ENCODE peak calls at places on chromosomes 16 and 17, in five cellular contexts. One of them, this sample, is unnamed.

GRCh38 chr16:89110641-89111040 is 17.0 kb downstream of the ACSF3 start:
- DNase-seq in SW480: no peak
- DNase-seq in NCI-H1436: no peak
- DNase-seq in mucosa of gallbladder: no peak
- DNase-seq in skeletal muscle cell: no peak
- DNase-seq in this sample: no peak

GRCh38 chr17:82888583-82889495 is 49.0 kb upstream of the ZNF750 start:
- DNase-seq in SW480: no peak
- DNase-seq in NCI-H1436: no peak
- DNase-seq in mucosa of gallbladder: peak; percentile 60
- DNase-seq in skeletal muscle cell: no peak
- DNase-seq in this sample: peak; percentile 69

GRCh38 chr16:85626191-85626951 is 13.2 kb downstream of the GSE1 start:
- DNase-seq in SW480: no peak
- DNase-seq in NCI-H1436: no peak
- DNase-seq in mucosa of gallbladder: no peak
- DNase-seq in skeletal muscle cell: no peak
- DNase-seq in this sample: no peak

GRCh38 chr16:31297496-31297895 is 37.7 kb downstream of the ITGAM start:
- DNase-seq in SW480: no peak
- DNase-seq in NCI-H1436: no peak
- DNase-seq in mucosa of gallbladder: no peak
- DNase-seq in skeletal muscle cell: no peak
- DNase-seq in this sample: no peak

GRCh38 chr17:78896091-78896833 is 6.7 kb downstream of the CEP295NL start:
- DNase-seq in SW480: no peak
- DNase-seq in NCI-H1436: no peak
- DNase-seq in mucosa of gallbladder: no peak
- DNase-seq in skeletal muscle cell: no peak
- DNase-seq in this sample: no peak

GRCh38 chr16:50244504-50245416 is 21.6 kb upstream of the ADCY7 start:
- DNase-seq in SW480: no peak
- DNase-seq in NCI-H1436: no peak
- DNase-seq in mucosa of gallbladder: no peak
- DNase-seq in skeletal muscle cell: no peak
- DNase-seq in this sample: no peak

GRCh38 chr16:83004868-83005652 is 378.3 kb downstream of the CDH13 start:
- DNase-seq in SW480: no peak
- DNase-seq in NCI-H1436: no peak
- DNase-seq in mucosa of gallbladder: no peak
- DNase-seq in skeletal muscle cell: no peak
- DNase-seq in this sample: no peak

GRCh38 chr16:22330326-22330725 is 33.1 kb downstream of the POLR3E start:
- DNase-seq in SW480: no peak
- DNase-seq in NCI-H1436: no peak
- DNase-seq in mucosa of gallbladder: no peak
- DNase-seq in skeletal muscle cell: no peak
- DNase-seq in this sample: no peak

GRCh38 chr16:57667526-57668258 is 414 bp upstream of the ADGRG3 start:
- DNase-seq in SW480: no peak
- DNase-seq in NCI-H1436: no peak
- DNase-seq in mucosa of gallbladder: no peak
- DNase-seq in skeletal muscle cell: no peak
- DNase-seq in this sample: peak; percentile 68

GRCh38 chr16:27547134-27547533 is 2.6 kb downstream of the GTF3C1 start:
- DNase-seq in SW480: peak; percentile 7
- DNase-seq in NCI-H1436: no peak
- DNase-seq in mucosa of gallbladder: no peak
- DNase-seq in skeletal muscle cell: peak; percentile 25
- DNase-seq in this sample: no peak

GRCh38 chr16:19127674-19128131 is 13.9 kb downstream of the ITPRIPL2 start:
- DNase-seq in SW480: no peak
- DNase-seq in NCI-H1436: no peak
- DNase-seq in mucosa of gallbladder: no peak
- DNase-seq in skeletal muscle cell: no peak
- DNase-seq in this sample: no peak

GRCh38 chr16:1548727-1549126 is 15.3 kb downstream of the TMEM204 start:
- DNase-seq in SW480: no peak
- DNase-seq in NCI-H1436: no peak
- DNase-seq in mucosa of gallbladder: no peak
- DNase-seq in skeletal muscle cell: no peak
- DNase-seq in this sample: no peak

GRCh38 chr16:51383909-51384308 is 232.8 kb upstream of the SALL1 start:
- DNase-seq in SW480: no peak
- DNase-seq in NCI-H1436: no peak
- DNase-seq in mucosa of gallbladder: no peak
- DNase-seq in skeletal muscle cell: no peak
- DNase-seq in this sample: no peak

GRCh38 chr17:75785016-75785769 is 587 bp downstream of the UNK start:
- DNase-seq in SW480: peak; percentile 91
- DNase-seq in NCI-H1436: peak; percentile 93
- DNase-seq in mucosa of gallbladder: peak; percentile 93
- DNase-seq in skeletal muscle cell: no peak
- DNase-seq in this sample: peak; percentile 90

GRCh38 chr17:19538095-19539039 is 4.7 kb downstream of the SLC47A1 start:
- DNase-seq in SW480: no peak
- DNase-seq in NCI-H1436: peak; percentile 23
- DNase-seq in mucosa of gallbladder: peak; percentile 81
- DNase-seq in skeletal muscle cell: no peak
- DNase-seq in this sample: peak; percentile 25

GRCh38 chr17:38428643-38429371 is 543 bp downstream of the ARHGAP23 start:
- DNase-seq in SW480: peak; percentile 90
- DNase-seq in NCI-H1436: no peak
- DNase-seq in mucosa of gallbladder: no peak
- DNase-seq in skeletal muscle cell: no peak
- DNase-seq in this sample: no peak

GRCh38 chr17:55487727-55488436 is 23.4 kb downstream of the SMIM36 start:
- DNase-seq in SW480: no peak
- DNase-seq in NCI-H1436: no peak
- DNase-seq in mucosa of gallbladder: no peak
- DNase-seq in skeletal muscle cell: no peak
- DNase-seq in this sample: no peak

GRCh38 chr16:27245276-27246231 is 23.0 kb downstream of the NSMCE1 start:
- DNase-seq in SW480: no peak
- DNase-seq in NCI-H1436: no peak
- DNase-seq in mucosa of gallbladder: peak; percentile 45
- DNase-seq in skeletal muscle cell: peak; percentile 86
- DNase-seq in this sample: peak; percentile 39

GRCh38 chr16:64240586-64240985 is 881.3 kb downstream of the CDH11 start:
- DNase-seq in SW480: no peak
- DNase-seq in NCI-H1436: no peak
- DNase-seq in mucosa of gallbladder: no peak
- DNase-seq in skeletal muscle cell: no peak
- DNase-seq in this sample: no peak

GRCh38 chr17:77327181-77327565 is 186.4 kb downstream of the SEC14L1 start:
- DNase-seq in SW480: no peak
- DNase-seq in NCI-H1436: no peak
- DNase-seq in mucosa of gallbladder: no peak
- DNase-seq in skeletal muscle cell: no peak
- DNase-seq in this sample: peak; percentile 43

GRCh38 chr16:85422374-85423185 is 190.5 kb upstream of the GSE1 start:
- DNase-seq in SW480: peak; percentile 89
- DNase-seq in NCI-H1436: no peak
- DNase-seq in mucosa of gallbladder: peak; percentile 90
- DNase-seq in skeletal muscle cell: no peak
- DNase-seq in this sample: peak; percentile 90

GRCh38 chr17:33602981-33603380 is 309.9 kb upstream of the ASIC2 start:
- DNase-seq in SW480: no peak
- DNase-seq in NCI-H1436: no peak
- DNase-seq in mucosa of gallbladder: no peak
- DNase-seq in skeletal muscle cell: no peak
- DNase-seq in this sample: no peak

GRCh38 chr16:69411064-69411985 is 13.1 kb upstream of the CYB5B start:
- DNase-seq in SW480: no peak
- DNase-seq in NCI-H1436: no peak
- DNase-seq in mucosa of gallbladder: no peak
- DNase-seq in skeletal muscle cell: no peak
- DNase-seq in this sample: no peak

GRCh38 chr17:49388290-49388640 is 26.2 kb upstream of the ZNF652 start:
- DNase-seq in SW480: no peak
- DNase-seq in NCI-H1436: no peak
- DNase-seq in mucosa of gallbladder: no peak
- DNase-seq in skeletal muscle cell: no peak
- DNase-seq in this sample: no peak

GRCh38 chr17:33986566-33986965 is 268.5 kb upstream of the CCL2 start:
- DNase-seq in SW480: no peak
- DNase-seq in NCI-H1436: no peak
- DNase-seq in mucosa of gallbladder: no peak
- DNase-seq in skeletal muscle cell: no peak
- DNase-seq in this sample: no peak

GRCh38 chr16:27349276-27349675 is 35.5 kb downstream of the IL4R start:
- DNase-seq in SW480: no peak
- DNase-seq in NCI-H1436: no peak
- DNase-seq in mucosa of gallbladder: no peak
- DNase-seq in skeletal muscle cell: no peak
- DNase-seq in this sample: no peak

GRCh38 chr16:31141489-31142108 is 6.1 kb upstream of the PRSS8 start:
- DNase-seq in SW480: no peak
- DNase-seq in NCI-H1436: no peak
- DNase-seq in mucosa of gallbladder: peak; percentile 46
- DNase-seq in skeletal muscle cell: peak; percentile 23
- DNase-seq in this sample: peak; percentile 71

GRCh38 chr17:27793168-27793905 is 7.0 kb downstream of the NOS2 start:
- DNase-seq in SW480: peak; percentile 34
- DNase-seq in NCI-H1436: no peak
- DNase-seq in mucosa of gallbladder: no peak
- DNase-seq in skeletal muscle cell: no peak
- DNase-seq in this sample: no peak

GRCh38 chr17:59830007-59830630 is 62.6 kb downstream of the TUBD1 start:
- DNase-seq in SW480: peak; percentile 62
- DNase-seq in NCI-H1436: no peak
- DNase-seq in mucosa of gallbladder: no peak
- DNase-seq in skeletal muscle cell: no peak
- DNase-seq in this sample: no peak

GRCh38 chr16:23058576-23058975 is 90.7 kb downstream of the USP31 start:
- DNase-seq in SW480: no peak
- DNase-seq in NCI-H1436: no peak
- DNase-seq in mucosa of gallbladder: no peak
- DNase-seq in skeletal muscle cell: no peak
- DNase-seq in this sample: no peak

GRCh38 chr17:56393156-56393555 is 200.3 kb upstream of the NOG start:
- DNase-seq in SW480: no peak
- DNase-seq in NCI-H1436: no peak
- DNase-seq in mucosa of gallbladder: no peak
- DNase-seq in skeletal muscle cell: no peak
- DNase-seq in this sample: no peak

GRCh38 chr16:2027024-2028010 is 615 bp downstream of the NHERF2 start:
- DNase-seq in SW480: no peak
- DNase-seq in NCI-H1436: no peak
- DNase-seq in mucosa of gallbladder: no peak
- DNase-seq in skeletal muscle cell: no peak
- DNase-seq in this sample: no peak

GRCh38 chr17:35295686-35296085 is 52.8 kb downstream of the SLFN5 start:
- DNase-seq in SW480: no peak
- DNase-seq in NCI-H1436: no peak
- DNase-seq in mucosa of gallbladder: no peak
- DNase-seq in skeletal muscle cell: no peak
- DNase-seq in this sample: no peak

GRCh38 chr16:57256601-57257395 is 11.7 kb downstream of the ARL2BP start:
- DNase-seq in SW480: no peak
- DNase-seq in NCI-H1436: no peak
- DNase-seq in mucosa of gallbladder: no peak
- DNase-seq in skeletal muscle cell: no peak
- DNase-seq in this sample: no peak

GRCh38 chr17:34644941-34645550 is 65.7 kb downstream of the TMEM132E start:
- DNase-seq in SW480: no peak
- DNase-seq in NCI-H1436: no peak
- DNase-seq in mucosa of gallbladder: no peak
- DNase-seq in skeletal muscle cell: no peak
- DNase-seq in this sample: no peak

This sample was measured in mucosa of descending colon.